ENCODE peak calls at places on chromosomes 11 and 22, in six cellular contexts. One of them, this sample, is unnamed.

GRCh38 chr11:6201486-6201885 is 2.5 kb downstream of the OR52W1 start:
- DNase-seq in endothelial cell: no peak
- DNase-seq in caudate nucleus: no peak
- DNase-seq in fibroblast of lung: peak
- DNase-seq in T47D: no peak
- DNase-seq in foreskin fibroblast: no peak
- DNase-seq in this sample: no peak

GRCh38 chr11:34905666-34906065 is 10.5 kb downstream of the APIP start:
- DNase-seq in foreskin fibroblast: no peak
- DNase-seq in fibroblast of lung: no peak
- DNase-seq in endothelial cell: no peak
- DNase-seq in T47D: no peak
- DNase-seq in caudate nucleus: no peak
- DNase-seq in this sample: no peak

GRCh38 chr22:21591695-21592094 is 24.2 kb downstream of the UBE2L3 start:
- DNase-seq in foreskin fibroblast: no peak
- DNase-seq in caudate nucleus: no peak
- DNase-seq in endothelial cell: no peak
- DNase-seq in fibroblast of lung: no peak
- DNase-seq in T47D: peak
- DNase-seq in this sample: peak

GRCh38 chr11:18958221-18958910 is 19.2 kb upstream of the MRGPRX1 start:
- DNase-seq in endothelial cell: no peak
- DNase-seq in T47D: no peak
- DNase-seq in caudate nucleus: no peak
- DNase-seq in foreskin fibroblast: no peak
- DNase-seq in fibroblast of lung: no peak
- DNase-seq in this sample: no peak

GRCh38 chr11:1570531-1570895 is 1.6 kb downstream of the DUSP8 start:
- DNase-seq in endothelial cell: no peak
- DNase-seq in foreskin fibroblast: no peak
- DNase-seq in T47D: no peak
- DNase-seq in fibroblast of lung: no peak
- DNase-seq in caudate nucleus: no peak
- DNase-seq in this sample: no peak

GRCh38 chr11:120302001-120302805 is 22.9 kb upstream of the TLCD5 start:
- DNase-seq in endothelial cell: no peak
- DNase-seq in fibroblast of lung: no peak
- DNase-seq in caudate nucleus: no peak
- DNase-seq in T47D: peak
- DNase-seq in foreskin fibroblast: no peak
- DNase-seq in this sample: no peak

GRCh38 chr11:35905901-35906661 is 37.8 kb upstream of the LDLRAD3 start:
- DNase-seq in fibroblast of lung: no peak
- DNase-seq in endothelial cell: no peak
- DNase-seq in foreskin fibroblast: no peak
- DNase-seq in caudate nucleus: peak
- DNase-seq in T47D: no peak
- DNase-seq in this sample: no peak

GRCh38 chr11:1765871-1766718 is 2.4 kb upstream of the CTSD start:
- DNase-seq in foreskin fibroblast: no peak
- DNase-seq in caudate nucleus: no peak
- DNase-seq in fibroblast of lung: no peak
- DNase-seq in T47D: no peak
- DNase-seq in endothelial cell: no peak
- DNase-seq in this sample: no peak

GRCh38 chr11:15794361-15795150 is 561.8 kb downstream of the SOX6 start:
- DNase-seq in fibroblast of lung: no peak
- DNase-seq in endothelial cell: no peak
- DNase-seq in T47D: no peak
- DNase-seq in caudate nucleus: no peak
- DNase-seq in foreskin fibroblast: no peak
- DNase-seq in this sample: no peak

GRCh38 chr22:31948002-31948401 is 3.7 kb downstream of the YWHAH start:
- DNase-seq in endothelial cell: no peak
- DNase-seq in fibroblast of lung: no peak
- DNase-seq in foreskin fibroblast: no peak
- DNase-seq in T47D: no peak
- DNase-seq in caudate nucleus: no peak
- DNase-seq in this sample: no peak

GRCh38 chr22:35631597-35631996 is 14.5 kb upstream of the MB start:
- DNase-seq in fibroblast of lung: no peak
- DNase-seq in T47D: peak
- DNase-seq in caudate nucleus: no peak
- DNase-seq in foreskin fibroblast: no peak
- DNase-seq in endothelial cell: peak
- DNase-seq in this sample: no peak

GRCh38 chr11:2770556-2771301 is 70.9 kb upstream of the KCNQ1OT1 start:
- DNase-seq in fibroblast of lung: no peak
- DNase-seq in endothelial cell: peak
- DNase-seq in foreskin fibroblast: no peak
- DNase-seq in T47D: no peak
- DNase-seq in caudate nucleus: no peak
- DNase-seq in this sample: peak

GRCh38 chr11:47021965-47022364 is 85.4 kb downstream of the CSTPP1 start:
- DNase-seq in fibroblast of lung: no peak
- DNase-seq in foreskin fibroblast: no peak
- DNase-seq in endothelial cell: no peak
- DNase-seq in T47D: no peak
- DNase-seq in caudate nucleus: no peak
- DNase-seq in this sample: no peak

GRCh38 chr22:47322854-47323253 is 560.4 kb downstream of the TBC1D22A start:
- DNase-seq in T47D: no peak
- DNase-seq in fibroblast of lung: no peak
- DNase-seq in foreskin fibroblast: no peak
- DNase-seq in caudate nucleus: no peak
- DNase-seq in endothelial cell: no peak
- DNase-seq in this sample: no peak

GRCh38 chr22:42269407-42270177 is 861 bp downstream of the TCF20 start:
- DNase-seq in caudate nucleus: no peak
- DNase-seq in T47D: peak
- DNase-seq in foreskin fibroblast: no peak
- DNase-seq in fibroblast of lung: no peak
- DNase-seq in endothelial cell: peak
- DNase-seq in this sample: peak

GRCh38 chr11:2222479-2222878 is 47.9 kb downstream of the ASCL2 start:
- DNase-seq in endothelial cell: no peak
- DNase-seq in fibroblast of lung: no peak
- DNase-seq in T47D: no peak
- DNase-seq in caudate nucleus: no peak
- DNase-seq in foreskin fibroblast: peak
- DNase-seq in this sample: no peak

GRCh38 chr11:77038029-77038824 is 4.0 kb downstream of the B3GNT6 start:
- DNase-seq in foreskin fibroblast: no peak
- DNase-seq in fibroblast of lung: peak
- DNase-seq in endothelial cell: no peak
- DNase-seq in caudate nucleus: no peak
- DNase-seq in T47D: no peak
- DNase-seq in this sample: no peak

GRCh38 chr22:42179616-42180015 is 49.0 kb upstream of the CYP2D6 start:
- DNase-seq in T47D: no peak
- DNase-seq in foreskin fibroblast: peak
- DNase-seq in caudate nucleus: no peak
- DNase-seq in endothelial cell: no peak
- DNase-seq in fibroblast of lung: peak
- DNase-seq in this sample: no peak

GRCh38 chr11:129836979-129837378 is 21.3 kb downstream of the TMEM45B start:
- DNase-seq in caudate nucleus: no peak
- DNase-seq in foreskin fibroblast: no peak
- DNase-seq in fibroblast of lung: no peak
- DNase-seq in T47D: no peak
- DNase-seq in endothelial cell: no peak
- DNase-seq in this sample: no peak

GRCh38 chr11:68313574-68314202 is 1.3 kb downstream of the LRP5 start:
- DNase-seq in fibroblast of lung: peak
- DNase-seq in endothelial cell: no peak
- DNase-seq in foreskin fibroblast: no peak
- DNase-seq in caudate nucleus: no peak
- DNase-seq in T47D: no peak
- DNase-seq in this sample: no peak

GRCh38 chr11:128552783-128553661 is 34.3 kb downstream of the ETS1 start:
- DNase-seq in foreskin fibroblast: peak
- DNase-seq in fibroblast of lung: peak
- DNase-seq in endothelial cell: no peak
- DNase-seq in caudate nucleus: peak
- DNase-seq in T47D: no peak
- DNase-seq in this sample: no peak

GRCh38 chr11:108512706-108513105 is 14.5 kb upstream of the POGLUT3 start:
- DNase-seq in T47D: no peak
- DNase-seq in caudate nucleus: no peak
- DNase-seq in foreskin fibroblast: no peak
- DNase-seq in endothelial cell: no peak
- DNase-seq in fibroblast of lung: peak
- DNase-seq in this sample: no peak

GRCh38 chr11:69746140-69746539 is 29.0 kb downstream of the FGF4 start:
- DNase-seq in T47D: no peak
- DNase-seq in foreskin fibroblast: no peak
- DNase-seq in caudate nucleus: no peak
- DNase-seq in fibroblast of lung: no peak
- DNase-seq in endothelial cell: no peak
- DNase-seq in this sample: no peak

GRCh38 chr11:77619576-77620198 is 17.9 kb downstream of the CLNS1A start:
- DNase-seq in foreskin fibroblast: peak
- DNase-seq in fibroblast of lung: peak
- DNase-seq in endothelial cell: peak
- DNase-seq in caudate nucleus: no peak
- DNase-seq in T47D: peak
- DNase-seq in this sample: no peak

GRCh38 chr11:3950996-3951662 is 95.7 kb downstream of the STIM1 start:
- DNase-seq in foreskin fibroblast: no peak
- DNase-seq in caudate nucleus: no peak
- DNase-seq in T47D: no peak
- DNase-seq in endothelial cell: no peak
- DNase-seq in fibroblast of lung: peak
- DNase-seq in this sample: no peak

GRCh38 chr11:7493670-7494069 is 8.4 kb downstream of the OLFML1 start:
- DNase-seq in caudate nucleus: no peak
- DNase-seq in T47D: peak
- DNase-seq in foreskin fibroblast: no peak
- DNase-seq in endothelial cell: no peak
- DNase-seq in fibroblast of lung: no peak
- DNase-seq in this sample: no peak

GRCh38 chr11:94924074-94925031 is 49.0 kb downstream of the CWC15 start:
- DNase-seq in endothelial cell: no peak
- DNase-seq in foreskin fibroblast: peak
- DNase-seq in T47D: no peak
- DNase-seq in fibroblast of lung: no peak
- DNase-seq in caudate nucleus: no peak
- DNase-seq in this sample: no peak

GRCh38 chr11:86748296-86748695 is 52.0 kb upstream of the PRSS23 start:
- DNase-seq in fibroblast of lung: peak
- DNase-seq in endothelial cell: no peak
- DNase-seq in T47D: no peak
- DNase-seq in foreskin fibroblast: peak
- DNase-seq in caudate nucleus: no peak
- DNase-seq in this sample: no peak

GRCh38 chr11:109027851-109028250 is 363.0 kb downstream of the DDX10 start:
- DNase-seq in caudate nucleus: no peak
- DNase-seq in T47D: no peak
- DNase-seq in endothelial cell: no peak
- DNase-seq in foreskin fibroblast: no peak
- DNase-seq in fibroblast of lung: no peak
- DNase-seq in this sample: no peak

GRCh38 chr11:12831471-12832202 is 157.4 kb downstream of the TEAD1 start:
- DNase-seq in endothelial cell: no peak
- DNase-seq in fibroblast of lung: no peak
- DNase-seq in T47D: no peak
- DNase-seq in caudate nucleus: no peak
- DNase-seq in foreskin fibroblast: no peak
- DNase-seq in this sample: no peak

GRCh38 chr22:27397948-27398330 is 403.6 kb downstream of the MN1 start:
- DNase-seq in caudate nucleus: no peak
- DNase-seq in endothelial cell: no peak
- DNase-seq in fibroblast of lung: no peak
- DNase-seq in foreskin fibroblast: peak
- DNase-seq in T47D: no peak
- DNase-seq in this sample: peak

GRCh38 chr11:133898031-133898769 is 52.9 kb upstream of the SPATA19 start:
- DNase-seq in fibroblast of lung: no peak
- DNase-seq in foreskin fibroblast: no peak
- DNase-seq in endothelial cell: no peak
- DNase-seq in caudate nucleus: no peak
- DNase-seq in T47D: no peak
- DNase-seq in this sample: no peak

GRCh38 chr22:50672471-50673230 is at the start of gene SHANK3:
- DNase-seq in T47D: no peak
- DNase-seq in fibroblast of lung: no peak
- DNase-seq in foreskin fibroblast: no peak
- DNase-seq in endothelial cell: peak
- DNase-seq in caudate nucleus: no peak
- DNase-seq in this sample: peak

GRCh38 chr11:101907826-101908225 is 7.0 kb upstream of the CEP126 start:
- DNase-seq in endothelial cell: no peak
- DNase-seq in caudate nucleus: no peak
- DNase-seq in T47D: no peak
- DNase-seq in foreskin fibroblast: no peak
- DNase-seq in fibroblast of lung: no peak
- DNase-seq in this sample: no peak

GRCh38 chr11:107272561-107272960 is 185.1 kb downstream of the CWF19L2 start:
- DNase-seq in caudate nucleus: no peak
- DNase-seq in T47D: no peak
- DNase-seq in foreskin fibroblast: no peak
- DNase-seq in fibroblast of lung: no peak
- DNase-seq in endothelial cell: no peak
- DNase-seq in this sample: no peak

GRCh38 chr11:26960265-26960664 is 33.6 kb upstream of the FIBIN start:
- DNase-seq in fibroblast of lung: peak
- DNase-seq in foreskin fibroblast: peak
- DNase-seq in endothelial cell: no peak
- DNase-seq in T47D: no peak
- DNase-seq in caudate nucleus: no peak
- DNase-seq in this sample: no peak

GRCh38 chr11:97739892-97740782 is 1280.6 kb upstream of the CNTN5 start:
- DNase-seq in endothelial cell: no peak
- DNase-seq in foreskin fibroblast: no peak
- DNase-seq in T47D: no peak
- DNase-seq in fibroblast of lung: peak
- DNase-seq in caudate nucleus: no peak
- DNase-seq in this sample: no peak